ENCODE peak calls at places on chromosomes 2 and 18, in nine cellular contexts. O is HFFc6, R is A172, T is type B pancreatic cell, G is psoas muscle, F is cardiac muscle cell, W is fibroblast of pulmonary artery, A is LoVo, M is T-helper 22 cell. J is an unnamed sample.

GRCh38 chr2:8680931-8681760 is 710 bp upstream of the ID2 start:
- DNase-seq in A (peak; percentile 76), R (peak; percentile 64), W (peak; percentile 92), G (no peak), T (peak; percentile 81), O (peak; percentile 81), M (peak; percentile 60), F (peak; percentile 87), J (peak; percentile 81)

GRCh38 chr2:31170071-31170698 is 31.9 kb upstream of the GALNT14 start:
- DNase-seq in A (peak; percentile 56), W (peak; percentile 74), F (peak; percentile 69), O (peak; percentile 64), R (peak; percentile 71), T (no peak), M (no peak), G (peak; percentile 67), J (peak; percentile 64)

GRCh38 chr2:230893881-230894781 is 29.4 kb downstream of the ITM2C start:
- DNase-seq in M (no peak), O (no peak), T (no peak), W (no peak), G (no peak), F (no peak), R (no peak), A (no peak), J (no peak)

GRCh38 chr2:102141011-102141914 is 1.3 kb upstream of the IL1R1 start:
- DNase-seq in O (peak; percentile 87), R (no peak), F (no peak), G (no peak), A (no peak), W (peak; percentile 95), M (no peak), T (no peak), J (no peak)

GRCh38 chr2:17160594-17160993 is 357.6 kb downstream of the RAD51AP2 start:
- DNase-seq in T (no peak), W (no peak), G (no peak), F (no peak), O (no peak), R (no peak), A (no peak), M (no peak), J (no peak)

GRCh38 chr2:225738735-225739134 is 339.2 kb downstream of the NYAP2 start:
- DNase-seq in T (no peak), A (no peak), F (no peak), W (no peak), R (no peak), G (no peak), M (no peak), O (no peak), J (no peak)

GRCh38 chr2:239724851-239725550 is 300.1 kb downstream of the NDUFA10 start:
- DNase-seq in R (no peak), A (no peak), T (peak; percentile 56), W (no peak), F (no peak), O (no peak), G (peak; percentile 4), M (no peak), J (no peak)

GRCh38 chr2:96393989-96394761 is 58.6 kb downstream of the NCAPH start:
- DNase-seq in A (no peak), T (no peak), O (no peak), G (no peak), W (no peak), M (no peak), F (no peak), R (no peak), J (no peak)

GRCh38 chr2:73232471-73233153 is 427 bp downstream of the PRADC1 start:
- DNase-seq in M (no peak), G (no peak), F (no peak), T (no peak), A (no peak), R (no peak), O (no peak), W (no peak), J (no peak)

GRCh38 chr2:47119001-47119400 is 36.1 kb downstream of the STPG4 start:
- DNase-seq in O (peak; percentile 82), F (no peak), G (no peak), T (no peak), W (peak; percentile 62), M (no peak), A (no peak), R (peak; percentile 70), J (no peak)

GRCh38 chr18:57668021-57668420 is 46.4 kb upstream of the NARS1 start:
- DNase-seq in W (no peak), T (no peak), G (no peak), R (no peak), M (no peak), O (no peak), F (no peak), A (no peak), J (no peak)

GRCh38 chr18:22683196-22683676 is 249.9 kb upstream of the RBBP8 start:
- DNase-seq in T (peak; percentile 82), M (no peak), F (no peak), A (peak; percentile 92), G (no peak), O (peak; percentile 43), W (peak; percentile 88), R (no peak), J (peak; percentile 99)

GRCh38 chr18:35519148-35519899 is 21.6 kb upstream of the INO80C start:
- DNase-seq in R (no peak), M (no peak), A (no peak), G (no peak), F (no peak), O (no peak), W (no peak), T (no peak), J (no peak)

GRCh38 chr2:226794751-226795171 is 4.9 kb downstream of the IRS1 start:
- DNase-seq in R (peak; percentile 19), G (no peak), O (peak; percentile 71), A (no peak), T (no peak), F (no peak), W (peak; percentile 74), M (no peak), J (peak; percentile 38)

GRCh38 chr2:134384131-134384530 is 130.3 kb downstream of the MGAT5 start:
- DNase-seq in M (no peak), F (no peak), W (no peak), O (no peak), R (no peak), G (no peak), A (no peak), T (no peak), J (no peak)

GRCh38 chr2:224595518-224595917 is 10.4 kb upstream of the CUL3 start:
- DNase-seq in A (no peak), T (no peak), M (no peak), R (no peak), O (no peak), W (no peak), F (no peak), G (no peak), J (no peak)

GRCh38 chr18:13070460-13070859 is 79.3 kb downstream of the CEP192 start:
- DNase-seq in A (no peak), M (no peak), W (peak; percentile 18), G (no peak), O (no peak), F (no peak), T (no peak), R (no peak), J (no peak)

GRCh38 chr2:65576861-65577601 is 144.6 kb upstream of the SPRED2 start:
- DNase-seq in R (peak; percentile 99), A (peak; percentile 89), G (no peak), W (peak; percentile 94), T (peak; percentile 32), M (no peak), F (no peak), O (peak; percentile 96), J (peak; percentile 82)

GRCh38 chr2:43905388-43905803 is 66.6 kb downstream of the ABCG8 start:
- DNase-seq in R (no peak), M (no peak), W (peak; percentile 11), O (no peak), T (no peak), F (no peak), G (no peak), A (no peak), J (peak; percentile 37)

GRCh38 chr18:76212958-76213357 is 282.1 kb downstream of the ZNF516 start:
- DNase-seq in M (no peak), A (no peak), T (no peak), F (no peak), W (no peak), O (no peak), R (no peak), G (no peak), J (no peak)

GRCh38 chr18:73884868-73885267 is 262.8 kb downstream of the FBXO15 start:
- DNase-seq in G (no peak), T (no peak), O (no peak), A (no peak), W (no peak), F (no peak), M (no peak), R (no peak), J (no peak)

GRCh38 chr2:226690471-226691024 is 109.1 kb downstream of the IRS1 start:
- DNase-seq in A (no peak), F (no peak), R (no peak), M (no peak), O (no peak), G (no peak), W (no peak), T (no peak), J (no peak)

GRCh38 chr2:241482556-241482955 is 25.8 kb downstream of the STK25 start:
- DNase-seq in F (no peak), A (no peak), M (no peak), O (no peak), G (no peak), R (no peak), W (no peak), T (no peak), J (no peak)

GRCh38 chr2:105677901-105678300 is 66.8 kb upstream of the NCK2 start:
- DNase-seq in M (no peak), F (no peak), A (no peak), T (no peak), G (no peak), O (no peak), W (no peak), R (no peak), J (no peak)

GRCh38 chr2:174546519-174547506 is 50.8 kb downstream of the WIPF1 start:
- DNase-seq in R (peak; percentile 22), O (peak; percentile 53), A (peak; percentile 9), G (no peak), F (peak; percentile 37), W (peak; percentile 60), M (no peak), T (no peak), J (no peak)

GRCh38 chr18:75915941-75916640 is 488.6 kb upstream of the SMIM21 start:
- DNase-seq in W (no peak), G (no peak), R (no peak), F (peak; percentile 77), T (peak; percentile 80), O (no peak), A (no peak), M (no peak), J (no peak)

GRCh38 chr2:1714291-1715064 is 29.8 kb downstream of the PXDN start:
- DNase-seq in R (no peak), W (no peak), M (no peak), A (no peak), O (no peak), F (no peak), G (no peak), T (no peak), J (no peak)

GRCh38 chr2:160715428-160715827 is 221.8 kb upstream of the RBMS1 start:
- DNase-seq in W (peak; percentile 55), R (no peak), M (no peak), G (no peak), A (no peak), T (no peak), F (peak; percentile 41), O (no peak), J (no peak)

GRCh38 chr18:12041561-12041960 is 52.1 kb upstream of the ANKRD62 start:
- DNase-seq in M (no peak), R (peak; percentile 93), F (no peak), G (no peak), A (no peak), T (no peak), W (peak; percentile 76), O (peak; percentile 90), J (peak; percentile 93)

GRCh38 chr2:169464508-169465386 is 14.5 kb upstream of the BBS5 start:
- DNase-seq in M (no peak), O (no peak), R (no peak), G (no peak), W (no peak), T (no peak), A (no peak), F (no peak), J (no peak)

GRCh38 chr2:221451836-221452774 is 120.0 kb downstream of the EPHA4 start:
- DNase-seq in A (no peak), G (no peak), W (no peak), R (no peak), T (no peak), F (no peak), O (no peak), M (no peak), J (no peak)